ENCODE peak calls at places on chromosomes 5 and 9, in five cellular contexts. U is GM12878, R is HepG2, J is NT2/D1, D is HCT116. W is an unnamed sample.

GRCh38 chr5:111439473-111440075 is 72.8 kb downstream of the STARD4 start:
- DNase-seq in D (no peak), J (no peak), R (no peak), U (no peak), W (no peak)

GRCh38 chr5:170151105-170151831 is 45.6 kb downstream of the FOXI1 start:
- DNase-seq in U (no peak), J (peak), D (peak), R (peak), W (peak)

GRCh38 chr9:120610975-120611689 is 31.2 kb upstream of the CDK5RAP2 start:
- DNase-seq in J (no peak), U (no peak), D (no peak), R (peak), W (no peak)

GRCh38 chr9:38126730-38127129 is 57.7 kb upstream of the SHB start:
- DNase-seq in D (no peak), U (no peak), R (no peak), J (no peak), W (no peak)

GRCh38 chr5:168803541-168803940 is 224.4 kb upstream of the PANK3 start:
- DNase-seq in R (no peak), J (no peak), D (no peak), U (no peak), W (no peak)

GRCh38 chr5:4511996-4512656 is 628.0 kb upstream of the ADAMTS16 start:
- DNase-seq in R (peak), U (no peak), J (no peak), D (no peak), W (peak)

GRCh38 chr5:142641681-142642080 is 44.2 kb downstream of the FGF1 start:
- DNase-seq in U (no peak), R (no peak), J (no peak), D (no peak), W (no peak)

GRCh38 chr9:73239868-73240267 is 88.2 kb downstream of the ANXA1 start:
- DNase-seq in J (no peak), D (no peak), R (no peak), U (no peak), W (no peak)

GRCh38 chr9:86241216-86241615 is 18.2 kb downstream of the C9orf153 start:
- DNase-seq in U (no peak), D (no peak), R (no peak), J (no peak), W (no peak)

GRCh38 chr5:159123700-159124099 is 24.0 kb upstream of the EBF1 start:
- DNase-seq in D (no peak), U (no peak), J (no peak), R (no peak), W (no peak)

GRCh38 chr9:33263131-33263935 is 1.2 kb downstream of the BAG1 start:
- DNase-seq in R (peak), J (no peak), D (no peak), U (no peak), W (no peak)

GRCh38 chr9:131530546-131530929 is 525 bp downstream of the UCK1 start:
- DNase-seq in R (peak), D (no peak), J (no peak), U (no peak), W (no peak)

GRCh38 chr5:35218981-35219380 is 11.3 kb downstream of the PRLR start:
- DNase-seq in R (no peak), J (no peak), D (no peak), U (no peak), W (no peak)

GRCh38 chr9:127507751-127508648 is 56.7 kb downstream of the LRSAM1 start:
- DNase-seq in J (no peak), R (no peak), D (no peak), U (no peak), W (no peak)

DNA sequence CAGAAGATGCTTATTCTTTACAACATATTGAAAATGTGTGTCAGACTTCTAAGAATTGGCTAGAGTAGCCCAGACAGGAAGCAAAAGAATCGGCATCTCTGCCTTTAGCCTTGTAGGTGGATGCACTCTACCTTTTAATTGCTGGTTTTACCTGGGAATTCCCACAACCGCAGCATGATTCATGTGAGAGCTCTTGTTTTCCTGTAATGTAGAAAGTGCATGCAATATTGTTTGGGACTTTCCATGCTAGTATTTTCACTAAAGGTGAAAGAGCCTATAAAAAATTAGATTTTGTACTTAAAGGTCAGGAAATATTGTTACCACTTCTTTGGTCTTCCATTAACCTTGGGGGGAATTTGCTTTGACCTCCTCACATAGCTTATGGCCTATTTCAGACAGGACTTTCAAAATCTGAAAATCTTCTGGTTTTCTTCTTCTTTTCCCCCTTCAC is 89.8 kb downstream of the NTRK2 start:
- DNase-seq in U (peak), D (no peak), J (no peak), R (no peak), W (no peak)
- TF ChIP-seq ZNF274 in U (no peak), D (no peak), J (no peak), R (no peak), W (no peak)

GRCh38 chr9:116250881-116251280 is 97.3 kb downstream of the PAPPA start:
- DNase-seq in R (no peak), J (no peak), D (no peak), U (no peak), W (no peak)
- TF ChIP-seq ZNF274 in R (no peak), J (no peak), D (no peak), U (no peak), W (no peak)

GRCh38 chr9:98540476-98540875 is 168.3 kb downstream of the GABBR2 start:
- DNase-seq in R (no peak), U (no peak), J (no peak), D (no peak), W (no peak)

GRCh38 chr9:98536542-98537173 is 172.1 kb downstream of the GABBR2 start:
- DNase-seq in U (peak), J (peak), R (peak), D (no peak), W (peak)

GRCh38 chr9:98539954-98540353 is 168.8 kb downstream of the GABBR2 start:
- DNase-seq in R (no peak), U (no peak), J (peak), D (no peak), W (no peak)

GRCh38 chr9:98538203-98538602 is 170.5 kb downstream of the GABBR2 start:
- DNase-seq in U (no peak), R (no peak), D (no peak), J (no peak), W (no peak)

GRCh38 chr9:98538626-98539031 is 170.1 kb downstream of the GABBR2 start:
- DNase-seq in R (no peak), D (no peak), U (no peak), J (no peak), W (no peak)
- TF ChIP-seq ZNF274 in R (no peak), D (no peak), U (no peak), J (no peak), W (no peak)

DNA sequence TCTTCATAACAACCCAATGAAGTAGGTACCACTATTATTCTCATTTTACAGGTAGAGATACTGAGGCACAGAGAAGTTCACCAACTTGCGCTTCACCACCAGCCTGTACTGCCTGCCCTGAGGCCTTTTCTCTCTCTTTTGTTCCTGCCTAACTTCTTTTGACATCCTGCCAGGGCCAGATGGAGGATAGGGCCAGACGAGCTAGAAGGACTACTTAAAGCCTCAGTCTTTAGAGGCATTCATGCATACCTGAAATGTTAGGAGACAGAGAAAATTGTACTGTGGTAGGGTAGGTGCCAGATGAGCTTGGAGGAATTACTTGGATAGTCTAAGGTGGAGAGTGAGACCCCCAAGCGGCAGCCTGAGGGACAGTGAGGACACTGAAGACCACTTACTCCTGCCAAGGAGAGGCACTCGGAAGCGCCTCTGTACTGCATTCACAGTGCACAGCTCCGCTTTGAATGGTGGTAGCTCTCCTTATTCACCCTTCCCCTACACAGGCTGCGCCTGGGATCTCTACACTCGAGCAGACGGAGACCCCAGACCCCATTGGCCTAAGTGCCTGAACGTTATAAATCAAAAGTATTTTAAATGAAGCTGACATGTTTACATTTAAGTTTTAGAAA is 6.2 kb upstream of the ORM1 start:
- DNase-seq in J (peak), R (no peak), U (no peak), D (no peak), W (peak)
- TF ChIP-seq ZNF274 in J (no peak), R (no peak), U (no peak), D (no peak), W (no peak)

GRCh38 chr5:125348221-125348692 is 601.8 kb upstream of the ZNF608 start:
- DNase-seq in J (peak), D (no peak), U (no peak), R (no peak), W (no peak)
- TF ChIP-seq ZNF274 in J (no peak), D (no peak), U (no peak), R (no peak), W (no peak)